ENCODE peak calls at places on chromosomes 11 and 22, in eight cellular contexts. K is IMR-90, J is GM13977, S is pancreas, O is thoracic aorta, Q is AG04450, Y is foreskin keratinocyte, H is dorsolateral prefrontal cortex. A is an unnamed sample.

GRCh38 chr11:104916442-104916841 is 18.2 kb upstream of the CASP12 start:
- DNase-seq in J (no peak), H (no peak), O (no peak), S (no peak), Q (no peak), Y (no peak), K (peak), A (no peak)

GRCh38 chr11:1230456-1231395 is 7.9 kb downstream of the MUC5B start:
- DNase-seq in O (no peak), J (no peak), Y (no peak), Q (no peak), S (no peak), K (no peak), H (no peak), A (no peak)

GRCh38 chr11:72824020-72824419 is 9.8 kb downstream of the ATG16L2 start:
- DNase-seq in O (no peak), J (no peak), Q (no peak), S (no peak), K (no peak), H (no peak), Y (no peak), A (no peak)

GRCh38 chr11:61106296-61106695 is 4.0 kb downstream of the CD5 start:
- DNase-seq in H (no peak), O (no peak), Q (no peak), Y (no peak), S (no peak), K (no peak), J (no peak), A (no peak)

GRCh38 chr11:77411717-77412441 is 62.0 kb downstream of the PAK1 start:
- DNase-seq in K (peak), Y (peak), Q (peak), J (peak), S (peak), O (peak), H (peak), A (peak)

GRCh38 chr11:9057032-9057431 is 34.4 kb downstream of the SCUBE2 start:
- DNase-seq in Q (no peak), Y (no peak), S (no peak), J (no peak), O (no peak), H (no peak), K (peak), A (no peak)

GRCh38 chr11:77471520-77472234 is 2.2 kb downstream of the PAK1 start:
- DNase-seq in J (peak), H (peak), O (no peak), S (peak), K (no peak), Q (no peak), Y (peak), A (no peak)

GRCh38 chr22:42328130-42328821 is 57.8 kb upstream of the TCF20 start:
- DNase-seq in K (no peak), H (no peak), Y (no peak), O (no peak), S (no peak), Q (no peak), J (no peak), A (no peak)

GRCh38 chr11:117878314-117878938 is 2.0 kb upstream of the FXYD6 start:
- DNase-seq in Y (no peak), H (no peak), S (no peak), Q (no peak), J (no peak), K (no peak), O (no peak), A (no peak)

GRCh38 chr11:94183886-94184264 is 55.2 kb downstream of the PANX1 start:
- DNase-seq in J (peak), K (peak), O (no peak), H (peak), Q (no peak), Y (peak), S (peak), A (no peak)

GRCh38 chr11:72243567-72244316 is at the start of gene PHOX2A:
- DNase-seq in Y (no peak), J (peak), S (no peak), O (no peak), Q (no peak), K (no peak), H (no peak), A (no peak)

GRCh38 chr11:7525424-7525823 is 11.6 kb downstream of the PPFIBP2 start:
- DNase-seq in K (no peak), Y (no peak), Q (no peak), S (no peak), H (no peak), O (no peak), J (no peak), A (no peak)

GRCh38 chr11:62889484-62890437 is 9.1 kb downstream of the SLC3A2 start:
- DNase-seq in Q (no peak), J (no peak), S (no peak), K (peak), H (no peak), Y (no peak), O (no peak), A (no peak)

GRCh38 chr22:36280379-36280778 is 27.4 kb downstream of the APOL1 start:
- DNase-seq in Y (no peak), H (no peak), Q (no peak), S (no peak), K (peak), O (no peak), J (no peak), A (no peak)

GRCh38 chr22:27456696-27457503 is 344.7 kb downstream of the MN1 start:
- DNase-seq in Q (peak), S (no peak), Y (peak), J (no peak), H (no peak), K (peak), O (no peak), A (peak)

GRCh38 chr11:62931501-62932278 is 10.5 kb upstream of the CHRM1 start:
- DNase-seq in O (no peak), Y (no peak), H (no peak), Q (no peak), K (no peak), J (no peak), S (no peak), A (no peak)

GRCh38 chr11:73428227-73428626 is 52.0 kb downstream of the RELT start:
- DNase-seq in S (no peak), Y (no peak), Q (no peak), J (no peak), K (no peak), O (no peak), H (no peak), A (no peak)

GRCh38 chr11:119158467-119158866 is 9.6 kb downstream of the ABCG4 start:
- DNase-seq in Q (no peak), S (no peak), K (no peak), H (no peak), Y (no peak), O (no peak), J (no peak), A (no peak)

GRCh38 chr11:67271548-67272284 is 5.4 kb downstream of the GRK2 start:
- DNase-seq in H (peak), Q (no peak), J (no peak), Y (no peak), S (no peak), O (no peak), K (no peak), A (no peak)

GRCh38 chr11:109037856-109038780 is 373.2 kb downstream of the DDX10 start:
- DNase-seq in H (peak), Q (no peak), O (no peak), S (no peak), J (no peak), K (peak), Y (peak), A (peak)

GRCh38 chr11:70887428-70887827 is 364.9 kb downstream of the SHANK2 start:
- DNase-seq in J (no peak), H (no peak), O (no peak), S (no peak), Y (no peak), K (no peak), Q (no peak), A (no peak)

GRCh38 chr22:20054034-20054427 is 26.0 kb upstream of the DGCR8 start:
- DNase-seq in J (no peak), O (no peak), H (no peak), K (no peak), Y (no peak), Q (no peak), S (no peak), A (no peak)

GRCh38 chr22:30301995-30302809 is 12.9 kb upstream of the CASTOR1 start:
- DNase-seq in H (no peak), K (peak), Q (no peak), J (no peak), S (no peak), O (no peak), Y (peak), A (no peak)

GRCh38 chr11:83523676-83524075 is 237.5 kb upstream of the CCDC90B start:
- DNase-seq in H (no peak), O (no peak), Y (no peak), Q (no peak), K (no peak), S (peak), J (no peak), A (no peak)

GRCh38 chr11:83520849-83521248 is 234.7 kb upstream of the CCDC90B start:
- DNase-seq in Y (no peak), Q (no peak), O (no peak), K (no peak), J (no peak), S (no peak), H (no peak), A (no peak)

GRCh38 chr11:83521647-83522596 is 235.8 kb upstream of the CCDC90B start:
- DNase-seq in O (no peak), K (peak), Q (no peak), S (no peak), J (no peak), H (no peak), Y (no peak), A (no peak)
- TF ChIP-seq CTCF in O (no peak), K (peak), Q (peak), S (no peak), J (peak), H (peak), Y (peak), A (peak)

DNA sequence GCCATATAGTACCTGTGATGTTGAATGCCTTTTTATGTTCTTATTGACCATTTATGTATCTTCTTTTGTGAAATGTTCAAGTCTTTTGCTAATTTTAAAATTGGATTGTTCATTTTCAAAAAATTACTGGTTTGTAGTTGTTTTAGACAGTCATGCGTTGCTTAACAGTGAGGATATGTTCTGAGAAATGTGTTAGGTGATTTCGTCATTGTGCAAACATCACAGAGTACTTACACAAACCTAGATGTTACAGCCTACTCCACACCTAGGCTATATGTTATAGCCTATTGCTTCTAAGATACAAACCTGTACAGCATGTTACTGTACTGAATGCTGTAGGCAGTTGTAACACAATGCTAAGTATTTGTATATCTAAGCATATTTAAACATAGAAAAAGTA is 32.5 kb downstream of the PDE3B start:
- DNase-seq in O (no peak), Q (no peak), S (no peak), J (no peak), Y (no peak), K (no peak), H (no peak), A (no peak)
- TF ChIP-seq CTCF in O (no peak), Q (no peak), S (no peak), J (no peak), Y (no peak), K (no peak), H (no peak), A (no peak)

DNA sequence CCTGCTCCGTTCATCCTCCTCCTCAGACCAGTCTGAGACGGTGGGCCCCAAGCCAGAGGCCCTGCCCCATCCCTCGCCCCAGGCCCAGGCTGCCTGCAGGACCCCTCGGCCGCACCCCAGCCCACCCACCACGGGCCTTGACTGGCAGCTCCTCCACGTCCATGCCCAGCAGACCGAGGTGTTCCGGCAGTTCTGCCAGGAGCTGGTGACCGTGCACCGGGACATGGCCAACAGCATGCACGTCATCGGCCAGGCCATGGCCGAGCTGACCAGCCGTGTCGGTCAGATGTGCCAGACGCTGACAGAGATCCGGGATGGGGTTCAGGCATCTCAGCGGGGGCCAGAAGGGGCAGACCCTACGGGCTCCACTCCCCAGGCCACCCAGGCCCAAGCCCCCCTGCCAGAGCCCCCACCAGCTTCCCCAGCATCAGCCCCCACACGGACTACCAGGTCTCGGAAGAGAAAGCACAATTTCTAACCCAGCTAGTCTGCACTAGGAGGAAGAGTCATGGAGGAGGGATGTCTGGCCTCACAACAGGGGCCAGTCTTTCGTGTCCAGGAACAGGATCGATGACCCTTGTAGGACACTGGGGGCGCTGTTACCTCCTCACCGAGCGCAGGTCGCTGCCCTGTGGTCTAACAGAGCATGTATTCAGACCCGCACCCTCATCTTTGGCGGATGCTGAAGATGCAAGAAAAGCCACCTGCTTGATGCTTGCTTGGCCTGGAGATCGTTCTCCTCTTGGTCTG is 66.3 kb downstream of the PRDM11 start:
- DNase-seq in K (no peak), Y (no peak), S (no peak), Q (no peak), J (no peak), H (no peak), O (no peak), A (no peak)
- TF ChIP-seq CTCF in K (no peak), Y (peak), S (no peak), Q (peak), J (no peak), H (no peak), O (no peak), A (no peak)

DNA sequence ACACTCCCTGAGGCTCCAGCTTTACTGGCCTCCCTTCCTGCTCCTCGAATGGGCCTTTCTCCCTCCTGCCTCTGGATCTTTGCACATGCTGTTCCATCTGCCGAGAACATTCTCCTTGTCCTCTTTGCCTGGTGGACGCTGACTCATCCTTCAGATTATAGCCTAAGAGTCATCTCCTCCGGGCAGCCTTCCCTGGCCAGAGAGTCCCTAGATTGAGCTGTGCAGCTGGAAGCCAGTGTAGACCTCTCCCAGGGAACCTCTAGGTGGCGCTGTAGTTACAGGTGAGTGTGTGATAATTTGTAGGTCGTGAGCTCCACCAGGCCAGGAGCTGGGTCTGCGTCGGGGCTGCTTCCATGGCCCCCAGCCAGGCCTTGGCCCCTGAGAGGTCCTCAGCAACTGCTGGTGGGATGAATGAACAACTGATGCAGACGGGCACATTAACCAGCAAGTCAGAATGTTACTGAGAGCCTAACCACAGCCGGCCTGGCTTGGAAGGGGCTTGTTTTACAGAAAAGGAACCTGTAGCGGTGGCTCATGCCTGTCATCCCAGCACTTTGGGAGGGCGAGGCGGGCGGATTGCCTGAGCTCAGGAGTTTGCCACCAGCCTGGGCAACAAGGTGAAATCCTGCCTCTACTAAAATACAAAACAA is 8.7 kb downstream of the PNPLA5 start:
- DNase-seq in J (peak), Y (peak), S (peak), K (peak), Q (no peak), H (peak), O (no peak), A (no peak)
- TF ChIP-seq CTCF in J (peak), Y (peak), S (peak), K (peak), Q (peak), H (peak), O (no peak), A (peak)

GRCh38 chr22:37930952-37931440 is 22.4 kb downstream of the C22orf23 start:
- DNase-seq in O (no peak), S (peak), Y (no peak), J (no peak), K (no peak), H (no peak), Q (no peak), A (no peak)
- TF ChIP-seq CTCF in O (no peak), S (no peak), Y (no peak), J (no peak), K (no peak), H (no peak), Q (peak), A (no peak)

DNA sequence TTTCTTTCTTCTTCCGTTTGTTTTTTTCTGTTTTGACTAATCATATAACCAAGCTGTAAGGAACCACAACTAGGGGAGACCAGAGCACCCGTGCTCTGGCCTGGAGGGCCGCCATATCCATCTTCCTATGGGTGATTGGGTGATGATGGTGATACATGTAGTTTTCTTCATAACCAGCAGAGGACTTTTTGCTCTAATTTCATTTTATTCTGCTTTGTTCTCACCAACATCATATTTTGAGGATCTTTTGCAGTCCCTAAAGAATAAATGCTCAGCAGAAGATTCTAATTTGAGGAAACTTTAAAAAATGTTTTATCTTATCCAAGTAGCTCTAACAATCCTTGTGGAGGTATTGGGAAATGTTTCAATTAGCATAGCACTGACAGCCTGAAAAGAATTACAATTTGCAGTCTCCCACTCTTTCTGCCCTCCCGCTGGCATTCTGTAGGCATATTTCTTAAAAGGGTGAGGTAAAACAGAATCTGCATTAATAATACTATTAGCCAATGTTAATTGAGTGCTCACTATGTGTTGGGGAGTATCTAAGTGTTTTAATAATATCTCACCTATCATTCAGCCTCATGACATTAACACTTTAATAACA is 544.0 kb downstream of the NTM start:
- DNase-seq in J (no peak), K (peak), Y (no peak), Q (no peak), O (no peak), H (no peak), S (no peak), A (no peak)
- TF ChIP-seq CTCF in J (no peak), K (peak), Y (peak), Q (peak), O (no peak), H (peak), S (no peak), A (peak)

A was measured in AG04449.